ENCODE peak calls at places on chromosomes 3 and 15, in nine cellular contexts. N is tibial artery, E is heart left ventricle, C is body of pancreas, L is cardiac muscle cell, T is psoas muscle, U is fibroblast of lung, P is aorta, G is GM23248. M is an unnamed sample.
A peak's percentile ranks its signal among the peaks of the same experiment; 100 is the strongest.

GRCh38 chr15:53693729-53694533 is 65.5 kb downstream of the WDR72 start:
- DNase-seq in L (peak; percentile 65), P (no peak), E (peak; percentile 61), G (no peak), U (no peak), C (peak; percentile 83), T (no peak), N (no peak), M (no peak)

GRCh38 chr15:63517202-63517601 is 12.8 kb downstream of the USP3 start:
- DNase-seq in N (no peak), P (no peak), T (no peak), C (no peak), U (no peak), E (no peak), L (no peak), G (no peak), M (no peak)

GRCh38 chr15:65785151-65785550 is 6.9 kb downstream of the DENND4A start:
- DNase-seq in N (no peak), L (no peak), P (no peak), T (no peak), U (no peak), C (no peak), E (no peak), G (no peak), M (no peak)

GRCh38 chr3:33064929-33065328 is 32.0 kb downstream of the GLB1 start:
- DNase-seq in T (no peak), C (no peak), G (no peak), N (no peak), L (no peak), P (no peak), E (no peak), U (no peak), M (no peak)

GRCh38 chr3:197373096-197373495 is 74.7 kb upstream of the DLG1 start:
- DNase-seq in G (no peak), C (no peak), L (no peak), P (no peak), E (no peak), U (no peak), N (peak; percentile 28), T (no peak), M (no peak)

GRCh38 chr15:60328852-60329443 is 68.8 kb downstream of the ANXA2 start:
- DNase-seq in C (no peak), P (no peak), T (no peak), L (peak; percentile 39), N (no peak), U (peak; percentile 53), G (peak; percentile 63), E (no peak), M (no peak)

GRCh38 chr3:40992023-40992422 is 207.3 kb upstream of the CTNNB1 start:
- DNase-seq in E (no peak), N (no peak), T (no peak), C (no peak), L (no peak), P (no peak), U (no peak), G (no peak), M (no peak)

GRCh38 chr15:70057931-70058641 is 39.6 kb downstream of the TLE3 start:
- DNase-seq in G (no peak), T (no peak), U (no peak), E (no peak), N (peak; percentile 52), P (no peak), L (no peak), C (no peak), M (no peak)

GRCh38 chr3:30576946-30577345 is 29.5 kb upstream of the TGFBR2 start:
- DNase-seq in U (peak; percentile 21), T (no peak), L (no peak), G (peak; percentile 51), P (no peak), E (no peak), C (no peak), N (no peak), M (no peak)

GRCh38 chr15:60423540-60423939 is 25.8 kb upstream of the ANXA2 start:
- DNase-seq in E (no peak), G (peak; percentile 96), P (no peak), T (no peak), U (peak; percentile 89), L (peak; percentile 75), N (no peak), C (no peak), M (no peak)

GRCh38 chr3:66480666-66481065 is 20.2 kb downstream of the LRIG1 start:
- DNase-seq in T (no peak), U (no peak), C (no peak), L (no peak), N (no peak), G (peak; percentile 54), E (no peak), P (no peak), M (no peak)

GRCh38 chr3:66483006-66483928 is 17.6 kb downstream of the LRIG1 start:
- DNase-seq in C (peak; percentile 58), N (peak; percentile 96), U (peak; percentile 86), G (peak; percentile 78), T (peak; percentile 73), P (peak; percentile 90), L (no peak), E (peak; percentile 85), M (peak; percentile 95)

GRCh38 chr3:66482005-66482404 is 18.8 kb downstream of the LRIG1 start:
- DNase-seq in L (no peak), U (no peak), G (no peak), E (peak; percentile 40), N (no peak), T (no peak), C (no peak), P (no peak), M (no peak)

GRCh38 chr3:66479532-66479947 is 21.3 kb downstream of the LRIG1 start:
- DNase-seq in T (no peak), N (no peak), E (no peak), U (no peak), C (no peak), L (no peak), P (no peak), G (no peak), M (no peak)

GRCh38 chr3:66481071-66482001 is 19.5 kb downstream of the LRIG1 start:
- DNase-seq in N (no peak), L (no peak), G (no peak), C (peak; percentile 80), U (peak; percentile 87), E (no peak), P (no peak), T (no peak), M (no peak)
- H3K4me3 ChIP-seq in N (no peak overlapping the region), L (no peak overlapping the region), G (no peak overlapping the region), C (no peak overlapping the region), U (no peak overlapping the region), E (no peak overlapping the region), P (no peak overlapping the region), T (no peak overlapping the region), M (no peak overlapping the region)

GRCh38 chr3:184552863-184553262 is 8.7 kb upstream of the EPHB3 start:
- DNase-seq in C (no peak), T (no peak), E (no peak), P (no peak), G (no peak), U (no peak), N (no peak), L (no peak), M (no peak)
- H3K27ac ChIP-seq in C (no peak overlapping the region), T (no peak overlapping the region), E (no peak overlapping the region), P (no peak overlapping the region), G (no peak overlapping the region), U (no peak overlapping the region), N (no peak overlapping the region), L (no peak overlapping the region), M (no peak overlapping the region)

GRCh38 chr15:85475317-85475701 is 94.9 kb downstream of the AKAP13 start:
- DNase-seq in P (no peak), E (no peak), N (no peak), C (no peak), T (no peak), G (peak; percentile 17), U (no peak), L (no peak), M (no peak)

GRCh38 chr15:85474700-85475316 is 94.4 kb downstream of the AKAP13 start:
- DNase-seq in N (no peak), P (no peak), E (no peak), G (no peak), U (no peak), C (no peak), T (no peak), L (no peak), M (no peak)

GRCh38 chr15:85477730-85478129 is 97.3 kb downstream of the AKAP13 start:
- DNase-seq in L (no peak), U (peak; percentile 63), N (no peak), G (peak; percentile 64), P (no peak), T (no peak), E (no peak), C (no peak), M (no peak)

GRCh38 chr15:85477061-85477460 is 96.7 kb downstream of the AKAP13 start:
- DNase-seq in G (peak; percentile 17), N (no peak), L (no peak), E (no peak), P (no peak), C (no peak), T (no peak), U (no peak), M (no peak)

DNA sequence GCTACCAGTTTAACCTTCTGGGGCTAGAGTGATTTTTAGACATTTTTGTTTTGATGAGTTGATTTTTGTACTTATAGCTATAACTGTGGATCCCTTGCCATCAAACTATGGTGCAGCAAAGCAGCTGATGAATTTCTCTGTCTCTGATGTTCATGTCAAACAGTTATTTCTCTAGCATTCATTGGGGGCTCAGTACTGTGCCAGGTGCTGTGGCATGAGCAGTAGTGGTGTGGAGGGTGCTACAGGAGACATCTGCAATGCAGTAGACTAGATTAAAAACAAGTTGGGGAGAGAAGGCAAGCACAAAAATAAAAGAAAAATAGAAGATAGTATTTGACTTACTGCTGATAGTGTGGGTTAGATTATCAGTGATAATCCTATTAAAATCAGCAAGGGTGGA is 95.3 kb downstream of the AKAP13 start:
- DNase-seq in L (no peak), U (no peak), T (no peak), C (no peak), P (no peak), G (no peak), N (no peak), E (no peak), M (no peak)
- H3K4me3 ChIP-seq in L (no peak overlapping the region), U (no peak overlapping the region), T (no peak overlapping the region), C (no peak overlapping the region), P (no peak overlapping the region), G (no peak overlapping the region), N (no peak overlapping the region), E (no peak overlapping the region), M (no peak overlapping the region)

DNA sequence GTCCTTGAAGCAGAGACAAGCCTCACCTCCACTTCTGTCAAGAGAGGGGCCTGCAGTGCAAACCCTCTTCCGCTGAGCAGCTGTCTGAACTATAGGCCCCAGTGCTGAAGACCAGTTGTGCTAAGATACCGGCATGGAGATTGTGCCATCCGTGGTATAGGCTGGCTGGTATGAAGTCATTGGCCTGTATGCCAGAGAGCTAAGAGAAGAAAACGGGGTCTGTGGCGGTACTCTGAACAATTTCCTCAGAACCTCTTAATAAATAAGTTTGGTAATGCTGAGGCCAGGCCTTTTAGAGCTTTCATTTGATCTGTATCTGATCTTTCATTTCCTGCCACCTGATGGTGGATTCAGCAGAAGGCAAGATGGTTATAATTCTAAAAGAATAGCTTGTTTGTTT is 123.0 kb downstream of the LRIG1 start:
- DNase-seq in U (no peak), G (no peak), T (no peak), L (no peak), C (no peak), N (no peak), P (no peak), E (no peak), M (no peak)
- H3K27ac ChIP-seq in U (no peak overlapping the region), G (no peak overlapping the region), T (no peak overlapping the region), L (no peak overlapping the region), C (no peak overlapping the region), N (no peak overlapping the region), P (no peak overlapping the region), E (no peak overlapping the region), M (no peak overlapping the region)